ENCODE peak calls at places on chromosomes 3 and 15, in six cellular contexts. One of them, this sample, is unnamed.

GRCh38 chr15:40937762-40938529 is 8.8 kb downstream of the DLL4 start:
- DNase-seq in H1: no peak
- DNase-seq in mesenchymal stem cell: no peak
- DNase-seq in trophoblast cell: peak; percentile 44
- DNase-seq in H9: peak; percentile 45
- DNase-seq in IMR-90: no peak
- DNase-seq in this sample: no peak

GRCh38 chr3:4852780-4853748 is 126.2 kb upstream of the BHLHE40 start:
- DNase-seq in H9: no peak
- DNase-seq in mesenchymal stem cell: no peak
- DNase-seq in H1: no peak
- DNase-seq in trophoblast cell: peak; percentile 81
- DNase-seq in IMR-90: no peak
- DNase-seq in this sample: no peak

GRCh38 chr3:187286467-187287059 is 5.0 kb downstream of the MASP1 start:
- DNase-seq in IMR-90: peak; percentile 94
- DNase-seq in H9: no peak
- DNase-seq in H1: no peak
- DNase-seq in trophoblast cell: peak; percentile 78
- DNase-seq in mesenchymal stem cell: peak; percentile 97
- DNase-seq in this sample: no peak

GRCh38 chr3:157844770-157845522 is 261.3 kb downstream of the SHOX2 start:
- DNase-seq in mesenchymal stem cell: no peak
- DNase-seq in H9: no peak
- DNase-seq in IMR-90: no peak
- DNase-seq in trophoblast cell: no peak
- DNase-seq in H1: no peak
- DNase-seq in this sample: no peak

GRCh38 chr3:38458796-38459498 is 5.3 kb downstream of the ACVR2B start:
- DNase-seq in trophoblast cell: no peak
- DNase-seq in H9: no peak
- DNase-seq in H1: no peak
- DNase-seq in IMR-90: peak; percentile 22
- DNase-seq in mesenchymal stem cell: no peak
- DNase-seq in this sample: no peak

GRCh38 chr3:187642861-187643260 is 27.3 kb downstream of the SST start:
- DNase-seq in mesenchymal stem cell: no peak
- DNase-seq in H1: no peak
- DNase-seq in IMR-90: no peak
- DNase-seq in trophoblast cell: no peak
- DNase-seq in H9: no peak
- DNase-seq in this sample: no peak

GRCh38 chr3:118960876-118961275 is 73.8 kb downstream of the IGSF11 start:
- DNase-seq in H1: no peak
- DNase-seq in mesenchymal stem cell: no peak
- DNase-seq in H9: no peak
- DNase-seq in trophoblast cell: no peak
- DNase-seq in IMR-90: no peak
- DNase-seq in this sample: no peak

GRCh38 chr3:111538111-111538510 is 3.9 kb upstream of the CD96 start:
- DNase-seq in mesenchymal stem cell: no peak
- DNase-seq in trophoblast cell: no peak
- DNase-seq in IMR-90: no peak
- DNase-seq in H9: no peak
- DNase-seq in H1: no peak
- DNase-seq in this sample: no peak

GRCh38 chr3:62712776-62713175 is 162.4 kb downstream of the CADPS start:
- DNase-seq in mesenchymal stem cell: no peak
- DNase-seq in IMR-90: no peak
- DNase-seq in H9: no peak
- DNase-seq in trophoblast cell: no peak
- DNase-seq in H1: no peak
- DNase-seq in this sample: no peak

GRCh38 chr3:14806641-14807263 is 12.0 kb upstream of the FGD5 start:
- DNase-seq in mesenchymal stem cell: no peak
- DNase-seq in H9: no peak
- DNase-seq in H1: no peak
- DNase-seq in IMR-90: peak; percentile 4
- DNase-seq in trophoblast cell: peak; percentile 16
- DNase-seq in this sample: no peak

GRCh38 chr3:129383292-129383860 is 45.1 kb downstream of the EFCAB12 start:
- DNase-seq in mesenchymal stem cell: peak; percentile 76
- DNase-seq in IMR-90: peak; percentile 85
- DNase-seq in trophoblast cell: peak; percentile 72
- DNase-seq in H9: peak; percentile 83
- DNase-seq in H1: peak; percentile 39
- DNase-seq in this sample: peak; percentile 55

GRCh38 chr3:129387492-129387891 is 40.9 kb downstream of the EFCAB12 start:
- DNase-seq in H9: no peak
- DNase-seq in IMR-90: no peak
- DNase-seq in H1: no peak
- DNase-seq in trophoblast cell: no peak
- DNase-seq in mesenchymal stem cell: no peak
- DNase-seq in this sample: no peak

GRCh38 chr3:129382366-129382765 is 46.1 kb downstream of the EFCAB12 start:
- DNase-seq in H9: no peak
- DNase-seq in IMR-90: no peak
- DNase-seq in trophoblast cell: no peak
- DNase-seq in mesenchymal stem cell: no peak
- DNase-seq in H1: no peak
- DNase-seq in this sample: no peak

GRCh38 chr3:129386984-129387383 is 41.5 kb downstream of the EFCAB12 start:
- DNase-seq in IMR-90: no peak
- DNase-seq in mesenchymal stem cell: no peak
- DNase-seq in H9: no peak
- DNase-seq in trophoblast cell: no peak
- DNase-seq in H1: no peak
- DNase-seq in this sample: no peak

GRCh38 chr3:129384594-129385323 is 43.7 kb downstream of the EFCAB12 start:
- DNase-seq in IMR-90: no peak
- DNase-seq in mesenchymal stem cell: no peak
- DNase-seq in H1: no peak
- DNase-seq in H9: no peak
- DNase-seq in trophoblast cell: no peak
- DNase-seq in this sample: no peak
- H3K14ac ChIP-seq in IMR-90: no peak overlapping the region
- H3K14ac ChIP-seq in mesenchymal stem cell: no peak overlapping the region
- H3K14ac ChIP-seq in H1: no peak overlapping the region
- H3K14ac ChIP-seq in H9: no peak overlapping the region
- H3K14ac ChIP-seq in trophoblast cell: no peak overlapping the region
- H3K14ac ChIP-seq in this sample: no peak overlapping the region

DNA sequence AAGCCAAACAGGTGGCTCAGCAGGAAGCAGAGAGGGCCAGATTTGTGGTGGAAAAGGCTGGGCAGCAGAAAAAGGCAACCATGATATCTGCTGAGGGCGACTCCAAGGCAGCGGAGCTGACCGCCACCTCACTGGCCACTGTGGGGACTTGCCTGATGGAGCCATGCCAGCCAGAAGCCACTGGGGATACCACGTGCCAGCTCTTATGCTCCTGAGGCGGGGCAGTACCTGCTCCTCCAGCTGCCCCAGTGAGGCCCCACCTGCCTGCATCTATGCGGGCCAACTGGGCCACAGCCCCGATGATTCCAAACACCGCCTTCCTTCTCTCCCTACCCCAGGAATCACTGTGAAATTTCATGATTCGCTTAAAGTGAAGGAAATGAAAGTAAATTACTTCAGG is 22.9 kb upstream of the ARIH1 start:
- DNase-seq in mesenchymal stem cell: no peak
- DNase-seq in H9: no peak
- DNase-seq in IMR-90: no peak
- DNase-seq in trophoblast cell: peak; percentile 1
- DNase-seq in H1: no peak
- DNase-seq in this sample: no peak
- H2AK5ac ChIP-seq in mesenchymal stem cell: no peak overlapping the region
- H2AK5ac ChIP-seq in H9: no peak overlapping the region
- H2AK5ac ChIP-seq in IMR-90: no peak overlapping the region
- H2AK5ac ChIP-seq in trophoblast cell: no peak overlapping the region
- H2AK5ac ChIP-seq in H1: no peak overlapping the region
- H2AK5ac ChIP-seq in this sample: no peak overlapping the region

GRCh38 chr3:34942256-34942655 is 697.1 kb upstream of the ARPP21 start:
- DNase-seq in H1: no peak
- DNase-seq in mesenchymal stem cell: no peak
- DNase-seq in IMR-90: no peak
- DNase-seq in trophoblast cell: no peak
- DNase-seq in H9: no peak
- DNase-seq in this sample: no peak
- H3K14ac ChIP-seq in H1: no peak overlapping the region
- H3K14ac ChIP-seq in mesenchymal stem cell: no peak overlapping the region
- H3K14ac ChIP-seq in IMR-90: no peak overlapping the region
- H3K14ac ChIP-seq in trophoblast cell: no peak overlapping the region
- H3K14ac ChIP-seq in H9: no peak overlapping the region
- H3K14ac ChIP-seq in this sample: no peak overlapping the region

GRCh38 chr3:48656061-48656840 is 6.4 kb downstream of the CELSR3 start:
- DNase-seq in H1: peak; percentile 75
- DNase-seq in H9: peak; percentile 94
- DNase-seq in mesenchymal stem cell: peak; percentile 42
- DNase-seq in IMR-90: peak; percentile 62
- DNase-seq in trophoblast cell: peak; percentile 94
- DNase-seq in this sample: peak; percentile 89

GRCh38 chr3:48655063-48655462 is 7.6 kb downstream of the CELSR3 start:
- DNase-seq in mesenchymal stem cell: no peak
- DNase-seq in IMR-90: no peak
- DNase-seq in H9: no peak
- DNase-seq in H1: no peak
- DNase-seq in trophoblast cell: no peak
- DNase-seq in this sample: no peak

GRCh38 chr3:48655586-48655985 is 7.1 kb downstream of the CELSR3 start:
- DNase-seq in trophoblast cell: no peak
- DNase-seq in H1: no peak
- DNase-seq in IMR-90: no peak
- DNase-seq in mesenchymal stem cell: no peak
- DNase-seq in H9: no peak
- DNase-seq in this sample: no peak

GRCh38 chr3:48652923-48653715 is 9.6 kb downstream of the CELSR3 start:
- DNase-seq in H1: no peak
- DNase-seq in IMR-90: no peak
- DNase-seq in trophoblast cell: no peak
- DNase-seq in H9: no peak
- DNase-seq in mesenchymal stem cell: no peak
- DNase-seq in this sample: no peak

GRCh38 chr3:48656841-48657281 is 5.8 kb downstream of the CELSR3 start:
- DNase-seq in trophoblast cell: no peak
- DNase-seq in mesenchymal stem cell: no peak
- DNase-seq in H9: peak; percentile 69
- DNase-seq in IMR-90: no peak
- DNase-seq in H1: no peak
- DNase-seq in this sample: no peak
- H2AK5ac ChIP-seq in trophoblast cell: no peak overlapping the region
- H2AK5ac ChIP-seq in mesenchymal stem cell: no peak overlapping the region
- H2AK5ac ChIP-seq in H9: no peak overlapping the region
- H2AK5ac ChIP-seq in IMR-90: peak overlapping the region; percentile 70
- H2AK5ac ChIP-seq in H1: peak overlapping the region; percentile 54
- H2AK5ac ChIP-seq in this sample: peak overlapping the region; percentile 98

DNA sequence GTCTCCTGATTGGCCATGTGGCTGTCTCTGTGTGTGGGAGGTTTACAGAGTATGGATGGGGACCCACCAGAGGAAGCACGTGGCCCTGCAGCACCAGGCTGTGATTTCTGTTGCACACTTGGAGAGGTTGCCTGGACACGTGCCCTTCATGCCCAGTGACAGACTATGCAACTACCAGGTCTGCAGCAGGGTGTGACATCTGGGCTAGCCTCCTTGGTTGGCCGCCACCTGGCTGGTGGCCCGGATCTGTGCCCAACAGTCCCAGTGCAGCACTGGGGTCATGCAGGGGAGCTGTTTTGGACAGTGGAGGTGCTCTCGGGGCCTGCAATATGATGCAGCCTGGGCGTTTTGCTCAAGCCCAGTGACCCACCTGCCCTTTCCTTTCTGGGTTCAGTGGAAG is 212.5 kb downstream of the UBE3A start:
- DNase-seq in IMR-90: no peak
- DNase-seq in mesenchymal stem cell: no peak
- DNase-seq in H1: no peak
- DNase-seq in H9: no peak
- DNase-seq in trophoblast cell: no peak
- DNase-seq in this sample: no peak
- H3K14ac ChIP-seq in IMR-90: no peak overlapping the region
- H3K14ac ChIP-seq in mesenchymal stem cell: no peak overlapping the region
- H3K14ac ChIP-seq in H1: no peak overlapping the region
- H3K14ac ChIP-seq in H9: no peak overlapping the region
- H3K14ac ChIP-seq in trophoblast cell: no peak overlapping the region
- H3K14ac ChIP-seq in this sample: peak overlapping the region; percentile 71

GRCh38 chr15:88861621-88862020 is 33.7 kb downstream of the HAPLN3 start:
- DNase-seq in IMR-90: no peak
- DNase-seq in mesenchymal stem cell: no peak
- DNase-seq in trophoblast cell: no peak
- DNase-seq in H9: no peak
- DNase-seq in H1: no peak
- DNase-seq in this sample: no peak

GRCh38 chr15:88858934-88859333 is 36.4 kb downstream of the HAPLN3 start:
- DNase-seq in H9: no peak
- DNase-seq in IMR-90: no peak
- DNase-seq in H1: no peak
- DNase-seq in trophoblast cell: no peak
- DNase-seq in mesenchymal stem cell: no peak
- DNase-seq in this sample: no peak

GRCh38 chr15:88860212-88860611 is 35.1 kb downstream of the HAPLN3 start:
- DNase-seq in IMR-90: no peak
- DNase-seq in H9: no peak
- DNase-seq in trophoblast cell: no peak
- DNase-seq in mesenchymal stem cell: no peak
- DNase-seq in H1: no peak
- DNase-seq in this sample: no peak

GRCh38 chr15:88863412-88863811 is 31.9 kb downstream of the HAPLN3 start:
- DNase-seq in trophoblast cell: no peak
- DNase-seq in mesenchymal stem cell: no peak
- DNase-seq in H1: no peak
- DNase-seq in H9: no peak
- DNase-seq in IMR-90: no peak
- DNase-seq in this sample: no peak

DNA sequence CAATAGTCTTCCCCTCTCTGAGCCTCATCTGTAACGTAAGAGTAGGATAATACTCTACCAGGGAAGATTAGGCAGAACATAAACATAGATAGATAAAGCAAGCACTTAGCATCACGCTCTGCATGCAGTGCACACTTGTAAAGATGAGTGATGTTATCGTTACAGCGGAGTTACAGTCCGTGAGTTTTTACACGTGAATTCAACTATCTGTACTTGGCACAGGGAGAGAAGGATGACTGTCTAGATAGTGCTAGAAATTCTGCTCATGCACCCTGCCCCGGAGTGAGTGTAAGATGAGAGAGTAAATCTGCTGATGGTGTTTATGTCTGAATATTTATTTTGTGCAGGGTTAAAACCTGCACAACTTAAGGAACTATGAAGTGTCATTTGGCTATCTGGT is 35.8 kb downstream of the HAPLN3 start:
- DNase-seq in mesenchymal stem cell: no peak
- DNase-seq in IMR-90: peak; percentile 16
- DNase-seq in trophoblast cell: no peak
- DNase-seq in H9: no peak
- DNase-seq in H1: no peak
- DNase-seq in this sample: no peak
- H2AK5ac ChIP-seq in mesenchymal stem cell: no peak overlapping the region
- H2AK5ac ChIP-seq in IMR-90: no peak overlapping the region
- H2AK5ac ChIP-seq in trophoblast cell: no peak overlapping the region
- H2AK5ac ChIP-seq in H9: no peak overlapping the region
- H2AK5ac ChIP-seq in H1: no peak overlapping the region
- H2AK5ac ChIP-seq in this sample: no peak overlapping the region